ENCODE peak calls at places on chromosomes 4 and X, in five cellular contexts. A is nucleus accumbens, Y is LoVo, D is anterior cingulate cortex, Q is EL. Z is an unnamed sample.

GRCh38 chr4:146202665-146203064 is 11.7 kb upstream of the REELD1 start:
- DNase-seq in D (no peak), Q (no peak), Y (no peak), A (no peak), Z (no peak)

GRCh38 chr4:40630335-40631021 is 814 bp upstream of the RBM47 start:
- DNase-seq in Q (no peak), D (no peak), Y (peak), A (peak), Z (no peak)

GRCh38 chrX:135345328-135345645 is 36.0 kb downstream of the ETDC start:
- DNase-seq in D (no peak), A (peak), Y (peak), Q (peak), Z (no peak)

GRCh38 chr4:2281575-2282343 is 19.9 kb upstream of the MXD4 start:
- DNase-seq in Y (no peak), D (no peak), A (no peak), Q (no peak), Z (no peak)

GRCh38 chr4:66575024-66575696 is 904.9 kb upstream of the EPHA5 start:
- DNase-seq in Y (peak), D (no peak), Q (peak), A (no peak), Z (peak)

GRCh38 chr4:119020158-119020557 is 115.5 kb upstream of the MYOZ2 start:
- DNase-seq in A (no peak), Y (no peak), D (no peak), Q (peak), Z (no peak)

GRCh38 chr4:20253799-20254409 is 2.2 kb downstream of the SLIT2 start:
- DNase-seq in Q (peak), D (no peak), Y (no peak), A (peak), Z (no peak)

GRCh38 chrX:134760671-134761070 is 102.4 kb upstream of the PLAC1 start:
- DNase-seq in D (no peak), A (no peak), Q (no peak), Y (no peak), Z (no peak)

GRCh38 chr4:79308971-79309370 is 16.9 kb downstream of the NAA11 start:
- DNase-seq in A (no peak), Q (no peak), Y (no peak), D (no peak), Z (no peak)

GRCh38 chrX:110450050-110450449 is 91.4 kb downstream of the RTL9 start:
- DNase-seq in Q (peak), D (peak), Y (peak), A (peak), Z (peak)

GRCh38 chr4:37837446-37837845 is 11.0 kb downstream of the PGM2 start:
- DNase-seq in Q (peak), D (no peak), A (no peak), Y (no peak), Z (no peak)

GRCh38 chr4:177579649-177580048 is 137.4 kb upstream of the AGA start:
- DNase-seq in Y (no peak), Q (no peak), D (no peak), A (no peak), Z (no peak)

GRCh38 chr4:174591243-174592021 is 69.1 kb upstream of the HPGD start:
- DNase-seq in A (no peak), D (no peak), Q (no peak), Y (no peak), Z (no peak)

Z was measured in HepG2.